ENCODE peak calls at places on chromosomes 16 and 17, in five cellular contexts. U is OCI-LY7, W is stomach, G is GM12865, M is astrocyte of the spinal cord. T is an unnamed sample.

GRCh38 chr17:3773511-3773910 is 27.5 kb downstream of the ITGAE start:
- DNase-seq in G (no peak), U (no peak), M (peak), W (no peak), T (peak)

GRCh38 chr16:85378145-85379040 is 234.7 kb upstream of the GSE1 start:
- DNase-seq in U (no peak), W (no peak), G (no peak), M (no peak), T (no peak)

GRCh38 chr17:39673335-39674081 is 5.3 kb downstream of the PNMT start:
- DNase-seq in M (no peak), U (no peak), G (no peak), W (no peak), T (no peak)

GRCh38 chr16:19844945-19845641 is 39.6 kb downstream of the GPRC5B start:
- DNase-seq in W (no peak), G (no peak), U (no peak), M (peak), T (peak)

GRCh38 chr17:53627511-53627910 is 195.2 kb upstream of the KIF2B start:
- DNase-seq in W (no peak), G (no peak), U (no peak), M (peak), T (peak)

GRCh38 chr17:59372138-59372751 is 40.8 kb downstream of the YPEL2 start:
- DNase-seq in U (peak), M (peak), W (peak), G (peak), T (peak)

GRCh38 chr17:50219939-50220465 is 18.6 kb upstream of the COL1A1 start:
- DNase-seq in U (no peak), G (no peak), M (peak), W (no peak), T (peak)

GRCh38 chr17:925846-926245 is 53.7 kb downstream of the NXN start:
- DNase-seq in U (no peak), M (no peak), G (no peak), W (no peak), T (peak)

GRCh38 chr17:78131172-78132085 is 858 bp downstream of the TMC8 start:
- DNase-seq in M (no peak), W (no peak), G (peak), U (peak), T (no peak)

GRCh38 chr17:59914274-59914854 is 21.4 kb downstream of the RPS6KB1 start:
- DNase-seq in M (peak), G (peak), W (no peak), U (peak), T (peak)

GRCh38 chr16:82684246-82684645 is 57.5 kb downstream of the CDH13 start:
- DNase-seq in W (no peak), M (no peak), G (no peak), U (no peak), T (no peak)

GRCh38 chr17:4881761-4882555 is 17.4 kb upstream of the C17orf107 start:
- DNase-seq in G (peak), W (peak), U (peak), M (peak), T (peak)

GRCh38 chr16:89350701-89351380 is 133.3 kb downstream of the ZNF778 start:
- DNase-seq in U (no peak), G (no peak), W (no peak), M (no peak), T (no peak)

GRCh38 chr17:78974635-78975591 is 4.8 kb downstream of the LGALS3BP start:
- DNase-seq in U (peak), G (no peak), W (peak), M (peak), T (peak)

GRCh38 chr16:49951568-49952195 is 73.3 kb upstream of the CNEP1R1 start:
- DNase-seq in M (no peak), U (no peak), G (no peak), W (no peak), T (no peak)

GRCh38 chr17:79026345-79027273 is 2.6 kb downstream of the C1QTNF1 start:
- DNase-seq in M (peak), W (peak), G (no peak), U (no peak), T (peak)

GRCh38 chr17:61000911-61001310 is 323.3 kb downstream of the BCAS3 start:
- DNase-seq in W (no peak), U (no peak), G (no peak), M (peak), T (peak)

GRCh38 chr16:68190745-68191510 is 45.0 kb downstream of the ESRP2 start:
- DNase-seq in G (no peak), U (no peak), W (no peak), M (no peak), T (no peak)

GRCh38 chr17:70208080-70208794 is 38.9 kb downstream of the KCNJ2 start:
- DNase-seq in W (no peak), G (peak), M (no peak), U (no peak), T (no peak)

GRCh38 chr17:69735285-69735684 is 320.8 kb downstream of the MAP2K6 start:
- DNase-seq in W (no peak), U (no peak), G (no peak), M (no peak), T (no peak)

GRCh38 chr17:798246-798645 is 16.1 kb downstream of the MRM3 start:
- DNase-seq in M (no peak), U (no peak), W (no peak), G (no peak), T (no peak)

GRCh38 chr16:27786221-27786848 is 236.4 kb downstream of the KATNIP start:
- DNase-seq in G (no peak), M (no peak), U (no peak), W (no peak), T (no peak)

GRCh38 chr16:85989376-85989775 is 90.4 kb downstream of the IRF8 start:
- DNase-seq in U (no peak), G (no peak), M (no peak), W (no peak), T (no peak)

GRCh38 chr17:63433746-63434591 is 12.1 kb downstream of the CYB561 start:
- DNase-seq in M (peak), G (no peak), U (no peak), W (peak), T (peak)

GRCh38 chr17:71180801-71181385 is 939.9 kb upstream of the SOX9 start:
- DNase-seq in W (no peak), M (peak), U (no peak), G (no peak), T (no peak)

GRCh38 chr17:48575066-48575582 is 3.0 kb downstream of the HOXB4 start:
- DNase-seq in M (peak), G (no peak), U (no peak), W (no peak), T (peak)

GRCh38 chr16:28524544-28525179 is 14.1 kb downstream of the NUPR1 start:
- DNase-seq in M (no peak), G (peak), U (peak), W (no peak), T (no peak)

GRCh38 chr17:27846042-27846655 is 45.8 kb upstream of the NOS2 start:
- DNase-seq in U (no peak), M (no peak), W (no peak), G (no peak), T (no peak)

GRCh38 chr17:27895110-27895895 is 2.1 kb upstream of the LYRM9 start:
- DNase-seq in U (no peak), W (no peak), M (no peak), G (no peak), T (no peak)

GRCh38 chr16:4895366-4895765 is 41.6 kb downstream of the PPL start:
- DNase-seq in M (no peak), G (no peak), U (no peak), W (no peak), T (no peak)

GRCh38 chr17:79979841-79980215 is 55.8 kb downstream of the TBC1D16 start:
- DNase-seq in M (no peak), G (no peak), U (no peak), W (no peak), T (no peak)

GRCh38 chr17:47730681-47731080 is 2.4 kb upstream of the TBX21 start:
- DNase-seq in M (no peak), W (no peak), G (no peak), U (no peak), T (no peak)

GRCh38 chr17:13027246-13027645 is 9.4 kb upstream of the ELAC2 start:
- DNase-seq in U (no peak), G (no peak), W (no peak), M (no peak), T (no peak)

GRCh38 chr16:77437859-77438258 is 3.0 kb upstream of the ADAMTS18 start:
- DNase-seq in G (no peak), W (no peak), M (peak), U (no peak), T (peak)

GRCh38 chr16:879461-879861 is 78.9 kb upstream of the GNG13 start:
- DNase-seq in M (no peak), W (no peak), U (no peak), G (no peak), T (no peak)

DNA sequence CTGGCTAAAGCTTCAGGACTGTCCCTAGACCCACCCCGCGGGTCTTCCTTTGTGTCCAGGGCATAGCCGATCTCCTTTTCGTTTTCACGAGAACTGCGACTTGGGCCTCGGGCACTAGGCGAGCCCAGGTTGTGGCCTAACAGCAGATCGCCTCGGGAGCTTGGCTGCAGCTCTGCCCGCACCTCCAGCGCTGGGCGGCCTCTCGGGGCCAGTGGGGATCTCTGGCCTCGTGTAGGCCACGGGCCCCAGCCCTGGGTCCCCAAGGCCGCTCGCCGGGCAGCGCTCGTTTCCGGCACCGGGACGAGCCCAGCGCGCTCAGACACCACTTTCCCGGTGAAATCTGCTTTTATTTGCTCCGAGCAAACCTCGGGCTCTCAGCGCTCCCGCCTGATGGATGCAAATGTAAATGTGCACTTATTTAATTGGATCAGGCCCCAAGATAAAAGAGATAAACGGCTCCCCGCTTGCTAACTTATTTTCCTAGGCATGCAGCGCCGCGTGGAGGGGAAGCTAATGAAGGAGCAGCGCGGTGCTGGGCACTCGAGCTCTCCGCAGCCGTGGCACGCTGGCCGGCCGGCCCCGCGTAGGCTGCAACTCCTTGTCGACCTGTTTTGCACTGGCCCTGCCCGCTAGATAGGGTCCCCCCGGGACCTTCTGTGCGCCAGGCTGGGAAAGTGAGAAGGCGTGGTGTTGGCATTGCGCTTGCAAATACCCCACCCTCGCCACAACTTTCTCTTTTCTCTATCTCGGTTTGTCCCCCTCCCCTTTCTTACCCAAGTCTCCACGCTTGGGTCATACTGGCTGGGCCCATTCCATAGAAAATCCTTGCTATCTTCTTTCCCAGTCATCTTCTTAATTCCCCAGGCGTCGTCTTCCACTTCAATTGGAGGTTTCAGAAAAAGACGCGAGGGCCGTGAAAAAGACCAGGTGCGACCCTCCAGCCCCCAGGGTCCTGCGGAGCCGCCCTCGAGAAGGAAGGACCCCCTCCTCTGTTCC is 8.0 kb downstream of the IRX5 start:
- DNase-seq in G (no peak), M (peak), W (no peak), U (no peak), T (peak)
- H3K4me3 ChIP-seq in G (no peak), M (no peak), W (no peak), U (no peak), T (no peak)

GRCh38 chr17:6276711-6277110 is 158.2 kb downstream of the AIPL1 start:
- DNase-seq in M (no peak), U (no peak), G (no peak), W (no peak), T (no peak)
- TF ChIP-seq CTCF in M (no peak), U (peak), G (no peak), W (no peak), T (no peak)

DNA sequence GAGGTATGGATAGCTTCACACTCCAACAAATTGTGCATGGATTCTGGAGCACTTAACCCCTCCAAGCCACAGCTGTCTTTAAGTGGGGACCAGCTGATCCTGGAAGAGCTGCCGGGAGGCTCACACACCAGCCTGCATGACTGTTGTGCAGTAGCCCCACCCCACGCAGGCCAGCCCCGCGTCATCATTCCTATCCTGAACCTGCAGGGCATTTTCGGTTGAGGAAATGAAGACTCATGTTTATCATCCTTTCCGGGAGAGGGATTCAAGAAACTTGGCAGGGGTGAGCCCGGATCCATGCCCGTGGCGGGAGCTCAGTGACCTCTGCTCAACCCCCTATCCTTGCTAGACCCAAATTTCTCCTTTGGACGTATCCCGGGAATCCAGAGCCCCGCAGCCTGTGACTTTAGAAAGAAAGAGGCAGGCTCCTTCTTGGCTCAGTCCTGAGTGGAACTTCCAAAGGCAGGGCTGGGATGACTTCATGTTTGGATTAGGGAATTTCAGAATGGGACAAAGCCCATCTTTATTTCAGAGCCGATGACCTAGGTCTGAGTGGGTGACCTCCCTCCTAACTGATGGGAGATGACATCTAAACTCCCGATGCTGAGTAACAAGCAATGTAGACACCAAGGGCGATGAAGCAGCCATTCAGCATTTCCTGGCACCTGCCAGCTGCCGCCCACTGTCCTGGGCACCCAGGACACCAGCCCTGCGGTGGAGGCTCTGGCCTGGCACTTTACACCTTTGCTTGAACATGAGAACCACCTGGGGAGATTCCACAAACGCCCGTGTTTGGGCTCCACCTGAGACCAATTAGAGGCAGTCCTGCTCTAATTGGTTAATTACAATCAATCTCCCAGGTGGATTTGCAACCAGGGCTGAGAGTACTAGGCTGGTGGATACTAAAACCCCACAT is 43.3 kb upstream of the CMIP start:
- DNase-seq in U (no peak), W (no peak), M (no peak), G (no peak), T (peak)
- H3K4me3 ChIP-seq in U (no peak), W (no peak), M (no peak), G (no peak), T (peak)

GRCh38 chr16:79874391-79874790 is 273.9 kb upstream of the MAF start:
- DNase-seq in W (no peak), U (no peak), M (no peak), G (no peak), T (no peak)
- TF ChIP-seq CTCF in W (no peak), U (no peak), M (no peak), G (no peak), T (no peak)

T was measured in fibroblast of the aortic adventitia.